ENCODE peak calls at places on chromosomes 12 and 14, in four cellular contexts. C, L, K and T are unnamed samples.

GRCh38 chr14:71397371-71397770 is 490.1 kb downstream of the PCNX1 start:
- DNase-seq in C (no peak), L (no peak), K (no peak), T (no peak)

GRCh38 chr12:63068857-63069442 is 82.1 kb downstream of the AVPR1A start:
- DNase-seq in C (peak), L (no peak), K (no peak), T (peak)

GRCh38 chr12:113040722-113041168 is 15.8 kb upstream of the DTX1 start:
- DNase-seq in C (no peak), L (peak), K (no peak), T (no peak)

GRCh38 chr12:26009593-26009992 is 51.1 kb downstream of the RASSF8 start:
- DNase-seq in C (no peak), L (no peak), K (no peak), T (no peak)

GRCh38 chr12:14957769-14958168 is 3.6 kb downstream of the ARHGDIB start:
- DNase-seq in C (no peak), L (no peak), K (no peak), T (no peak)

GRCh38 chr14:50249118-50249775 is 17.9 kb upstream of the SOS2 start:
- DNase-seq in C (no peak), L (no peak), K (no peak), T (no peak)

GRCh38 chr14:63647696-63648410 is 6.2 kb upstream of the WDR89 start:
- DNase-seq in C (no peak), L (no peak), K (no peak), T (no peak)

GRCh38 chr14:77284066-77284855 is 13.3 kb upstream of the NGB start:
- DNase-seq in C (no peak), L (no peak), K (no peak), T (no peak)

GRCh38 chr12:98635657-98636323 is 8.8 kb downstream of the IKBIP start:
- DNase-seq in C (no peak), L (no peak), K (no peak), T (no peak)

GRCh38 chr14:55117816-55118441 is 11.1 kb upstream of the LGALS3 start:
- DNase-seq in C (no peak), L (no peak), K (no peak), T (no peak)

GRCh38 chr12:113348849-113349536 is 9.4 kb upstream of the PLBD2 start:
- DNase-seq in C (peak), L (no peak), K (no peak), T (no peak)

GRCh38 chr12:110079477-110080400 is 31.4 kb upstream of the C12orf76 start:
- DNase-seq in C (no peak), L (peak), K (peak), T (no peak)

DNA sequence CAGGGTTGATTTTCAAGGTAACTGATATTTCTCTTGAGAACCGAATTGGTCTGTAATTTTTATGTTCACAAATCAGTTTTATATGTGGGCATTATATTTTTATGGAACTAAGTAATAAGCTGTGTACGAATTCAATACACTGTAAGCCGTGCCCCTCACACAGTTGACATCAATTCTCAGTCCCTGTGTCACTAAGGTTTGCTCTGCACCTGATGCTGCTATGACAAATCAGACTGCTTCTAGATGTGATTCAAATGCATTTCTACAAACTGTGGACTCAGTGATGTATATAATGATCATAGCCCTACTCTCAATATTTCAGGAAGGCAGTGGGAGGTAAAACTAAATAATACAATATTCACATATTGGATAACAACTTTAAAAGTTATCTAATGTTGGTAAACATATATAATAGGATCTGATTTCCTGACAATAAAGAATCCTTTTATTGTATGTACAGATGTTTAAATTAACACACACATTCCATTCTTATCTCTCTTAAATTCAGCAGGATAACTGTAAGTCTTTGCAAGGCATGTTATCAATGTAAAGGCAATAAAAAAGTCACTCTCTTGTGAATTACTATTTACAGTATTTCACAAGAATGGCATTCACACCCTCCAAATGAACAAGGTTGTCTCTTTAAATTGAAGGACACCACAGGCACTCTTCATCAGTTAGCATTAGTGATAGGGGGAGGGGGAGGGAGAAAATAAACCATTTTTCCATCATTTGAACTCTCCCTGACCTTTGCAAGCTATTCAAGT is 87.2 kb upstream of the SOX5 start:
- DNase-seq in C (no peak), L (no peak), K (no peak), T (no peak)
- H3K4me3 ChIP-seq in C (no peak), L (no peak), K (no peak), T (no peak)

DNA sequence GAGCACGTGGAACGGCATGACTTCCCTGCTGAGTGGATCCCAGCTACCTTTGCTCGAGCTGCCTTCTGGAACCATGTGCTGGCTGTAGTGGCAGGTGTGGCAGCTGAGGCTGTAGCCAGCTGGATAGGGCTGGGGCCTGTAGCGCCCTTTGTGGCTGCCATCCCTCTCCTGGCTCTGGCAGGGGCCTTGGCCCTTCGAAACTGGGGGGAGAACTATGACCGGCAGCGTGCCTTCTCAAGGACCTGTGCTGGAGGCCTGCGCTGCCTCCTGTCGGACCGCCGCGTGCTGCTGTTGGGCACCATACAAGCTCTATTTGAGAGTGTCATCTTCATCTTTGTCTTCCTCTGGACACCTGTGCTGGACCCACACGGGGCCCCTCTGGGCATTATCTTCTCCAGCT is 14.8 kb upstream of the ESPL1 start:
- DNase-seq in C (no peak), L (no peak), K (no peak), T (no peak)
- H3K4me3 ChIP-seq in C (no peak), L (no peak), K (peak), T (peak)

DNA sequence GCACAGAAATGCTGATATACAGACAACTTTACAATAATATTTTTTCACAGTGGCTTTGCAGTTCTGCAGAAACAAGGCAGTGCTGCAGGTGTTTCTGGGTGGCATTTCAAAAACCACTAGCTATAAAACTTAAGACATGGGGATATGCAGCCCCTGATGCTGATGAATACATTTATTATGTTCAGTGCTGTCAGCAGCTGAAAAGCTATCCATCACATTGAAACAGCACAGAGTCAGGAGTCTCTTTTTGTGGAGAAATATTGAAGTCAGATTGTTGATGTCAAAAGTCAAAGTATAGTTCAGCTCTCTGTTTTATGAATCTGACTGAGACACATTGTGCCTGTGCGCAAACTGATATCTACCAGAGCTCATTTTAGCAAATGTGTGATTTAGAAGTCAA is 467.7 kb downstream of the PRKD1 start:
- DNase-seq in C (no peak), L (no peak), K (no peak), T (no peak)
- H3K4me3 ChIP-seq in C (no peak), L (no peak), K (no peak), T (no peak)

GRCh38 chr14:37585971-37586759 is 8.9 kb downstream of the FOXA1 start:
- DNase-seq in C (no peak), L (no peak), K (no peak), T (no peak)

GRCh38 chr14:37587438-37587837 is 7.6 kb downstream of the FOXA1 start:
- DNase-seq in C (no peak), L (no peak), K (no peak), T (no peak)

GRCh38 chr14:37588667-37588955 is 6.4 kb downstream of the FOXA1 start:
- DNase-seq in C (no peak), L (no peak), K (no peak), T (no peak)

GRCh38 chr14:37587881-37588666 is 7.0 kb downstream of the FOXA1 start:
- DNase-seq in C (no peak), L (no peak), K (no peak), T (no peak)

DNA sequence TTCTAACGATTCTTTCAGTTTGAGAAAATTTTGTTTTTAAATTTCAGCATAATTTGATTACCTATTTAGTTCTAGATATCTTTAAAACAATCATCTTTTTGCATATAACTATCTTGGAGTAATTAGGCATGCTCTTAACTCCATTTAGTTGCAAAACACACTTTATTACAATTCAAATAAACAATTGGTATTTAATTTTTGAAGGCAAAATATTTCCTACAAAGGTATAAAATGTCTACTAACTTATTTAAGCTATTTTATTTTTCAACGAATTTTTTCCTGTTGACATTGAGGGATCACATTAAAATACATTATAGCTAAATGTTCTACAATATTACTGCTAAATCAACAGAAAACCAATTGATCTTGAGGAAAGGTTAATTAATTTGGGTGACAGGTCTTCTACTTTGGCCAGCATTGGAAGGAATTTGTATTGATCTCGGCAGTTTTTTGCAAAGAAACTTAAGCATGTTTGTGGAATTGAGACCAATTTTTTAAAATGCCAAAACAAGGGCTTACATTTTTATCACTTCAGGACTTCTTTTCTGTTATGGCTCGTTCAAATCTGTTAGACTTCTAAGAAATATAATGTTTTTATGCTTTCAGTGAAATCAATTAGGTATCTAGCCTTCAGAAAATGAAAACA is 8.1 kb downstream of the FOXA1 start:
- DNase-seq in C (no peak), L (no peak), K (no peak), T (no peak)
- H3K4me3 ChIP-seq in C (no peak), L (no peak), K (no peak), T (no peak)

GRCh38 chr14:104755621-104756020 is 2.7 kb downstream of the SIVA1 start:
- DNase-seq in C (no peak), L (no peak), K (no peak), T (no peak)

GRCh38 chr14:104757681-104758392 is 4.9 kb downstream of the SIVA1 start:
- DNase-seq in C (no peak), L (no peak), K (no peak), T (no peak)

GRCh38 chr14:104758981-104759975 is 6.3 kb downstream of the SIVA1 start:
- DNase-seq in C (no peak), L (no peak), K (no peak), T (no peak)

GRCh38 chr14:104756477-104757237 is 3.7 kb downstream of the SIVA1 start:
- DNase-seq in C (no peak), L (no peak), K (no peak), T (no peak)

DNA sequence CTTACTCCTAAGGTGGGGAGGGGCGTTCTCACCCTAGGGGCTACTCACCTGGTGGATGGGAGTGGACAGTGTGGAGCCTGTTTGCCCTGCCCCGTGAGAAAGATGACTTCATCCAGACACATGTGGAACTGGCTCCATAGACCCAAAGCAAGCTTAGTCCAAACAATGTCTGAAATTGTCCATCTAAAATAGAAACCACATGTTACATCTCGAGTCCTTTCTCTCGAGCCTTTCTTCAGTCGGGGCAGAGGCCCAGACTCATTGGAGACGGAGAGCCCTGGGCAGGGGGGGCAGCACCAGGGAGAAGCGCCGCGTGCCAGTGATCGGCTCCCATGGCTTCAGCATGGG is 4.3 kb downstream of the SIVA1 start:
- DNase-seq in C (no peak), L (no peak), K (no peak), T (no peak)
- H3K4me3 ChIP-seq in C (no peak), L (no peak), K (no peak), T (no peak)

GRCh38 chr12:57836442-57837375 is 9.8 kb downstream of the CTDSP2 start:
- DNase-seq in C (no peak), L (peak), K (peak), T (peak)

GRCh38 chr12:57840701-57841100 is 5.8 kb downstream of the CTDSP2 start:
- DNase-seq in C (no peak), L (peak), K (no peak), T (no peak)

GRCh38 chr12:57837779-57838562 is 8.6 kb downstream of the CTDSP2 start:
- DNase-seq in C (no peak), L (peak), K (no peak), T (no peak)

GRCh38 chr12:57839996-57840395 is 6.5 kb downstream of the CTDSP2 start:
- DNase-seq in C (no peak), L (no peak), K (no peak), T (no peak)

GRCh38 chr12:57838594-57839302 is 7.8 kb downstream of the CTDSP2 start:
- DNase-seq in C (no peak), L (no peak), K (no peak), T (no peak)
- H3K4me3 ChIP-seq in C (no peak), L (no peak), K (peak), T (no peak)

GRCh38 chr14:73286598-73286997 is 49.3 kb downstream of the PAPLN start:
- DNase-seq in C (no peak), L (no peak), K (no peak), T (no peak)

GRCh38 chr14:73285979-73286378 is 48.7 kb downstream of the PAPLN start:
- DNase-seq in C (no peak), L (no peak), K (no peak), T (no peak)

GRCh38 chr14:73287071-73287470 is 49.8 kb downstream of the PAPLN start:
- DNase-seq in C (no peak), L (no peak), K (no peak), T (no peak)

GRCh38 chr14:73280903-73281302 is 43.6 kb downstream of the PAPLN start:
- DNase-seq in C (no peak), L (no peak), K (no peak), T (no peak)

GRCh38 chr14:73283592-73284379 is 46.5 kb downstream of the PAPLN start:
- DNase-seq in C (no peak), L (no peak), K (no peak), T (no peak)
- H3K4me3 ChIP-seq in C (no peak), L (no peak), K (no peak), T (no peak)

DNA sequence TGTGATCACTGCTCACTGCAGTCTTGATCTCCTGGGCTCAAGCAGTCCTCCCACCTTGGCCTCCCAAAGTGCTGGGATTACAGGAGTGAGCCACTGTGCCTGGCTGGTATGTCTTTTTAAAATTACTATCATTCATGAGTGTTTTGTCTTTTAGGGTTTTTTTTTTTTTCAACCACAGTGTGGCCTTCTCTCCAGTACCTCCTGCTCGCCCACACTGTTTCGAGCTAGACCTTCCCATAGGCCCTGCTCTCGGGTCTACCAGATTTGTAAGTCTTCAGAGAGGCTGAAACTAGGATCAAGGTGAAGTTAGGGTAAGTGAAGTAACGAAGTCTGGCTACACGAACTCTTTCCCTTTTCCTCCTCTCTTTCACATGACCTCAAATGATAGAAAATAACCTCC is 1.5 kb downstream of the BIN2 start:
- DNase-seq in C (no peak), L (no peak), K (no peak), T (no peak)
- H3K4me3 ChIP-seq in C (no peak), L (no peak), K (no peak), T (no peak)

DNA sequence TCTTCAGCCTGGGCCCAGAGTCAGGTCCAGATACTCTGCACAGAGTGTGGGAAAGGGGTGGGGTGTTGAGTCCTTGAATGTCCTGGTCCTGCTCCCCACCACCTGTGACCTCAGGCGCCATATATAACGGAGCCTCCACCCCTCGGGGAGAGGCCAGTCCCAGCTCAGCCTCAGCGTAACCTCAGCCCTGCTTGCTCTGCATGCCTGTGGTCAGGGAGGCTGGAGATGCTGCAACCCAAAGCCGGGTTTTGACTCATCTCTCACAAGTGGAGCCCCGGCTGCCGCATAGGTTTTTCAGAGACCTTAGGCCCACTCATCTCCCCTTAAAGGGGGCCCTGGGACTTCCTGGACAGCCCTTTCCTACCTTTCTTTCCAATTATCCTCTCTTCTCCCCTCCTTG is 1.3 kb downstream of the ITGB7 start:
- DNase-seq in C (no peak), L (no peak), K (no peak), T (no peak)
- H3K4me3 ChIP-seq in C (no peak), L (no peak), K (no peak), T (no peak)

GRCh38 chr14:24011051-24011450 is 22.3 kb downstream of the DHRS4L2 start:
- DNase-seq in C (no peak), L (no peak), K (no peak), T (no peak)

GRCh38 chr14:24013654-24014514 is 25.2 kb downstream of the DHRS4L2 start:
- DNase-seq in C (peak), L (peak), K (no peak), T (no peak)
- H3K4me3 ChIP-seq in C (no peak), L (no peak), K (no peak), T (no peak)